ENCODE peak calls at places on chromosomes 13 and 19, in five cellular contexts. One of them, this sample, is unnamed.

GRCh38 chr13:98853791-98854191 is 101.3 kb upstream of the SLC15A1 start:
- DNase-seq in stomach: peak; percentile 31
- DNase-seq in foreskin keratinocyte: no peak
- DNase-seq in AG09309: peak; percentile 68
- DNase-seq in fibroblast of mammary gland: peak; percentile 75
- DNase-seq in this sample: peak; percentile 35

GRCh38 chr19:43229315-43229714 is 23.9 kb upstream of the PSG4 start:
- DNase-seq in foreskin keratinocyte: no peak
- DNase-seq in AG09309: no peak
- DNase-seq in stomach: no peak
- DNase-seq in fibroblast of mammary gland: no peak
- DNase-seq in this sample: no peak

GRCh38 chr13:40874138-40874776 is 84.8 kb downstream of the SLC25A15 start:
- DNase-seq in foreskin keratinocyte: no peak
- DNase-seq in AG09309: no peak
- DNase-seq in stomach: no peak
- DNase-seq in fibroblast of mammary gland: peak; percentile 5
- DNase-seq in this sample: no peak

GRCh38 chr19:629961-630714 is 3.2 kb downstream of the POLRMT start:
- DNase-seq in foreskin keratinocyte: no peak
- DNase-seq in stomach: no peak
- DNase-seq in fibroblast of mammary gland: no peak
- DNase-seq in AG09309: no peak
- DNase-seq in this sample: no peak

GRCh38 chr13:79830945-79831344 is 350.0 kb downstream of the NDFIP2 start:
- DNase-seq in stomach: no peak
- DNase-seq in AG09309: no peak
- DNase-seq in foreskin keratinocyte: no peak
- DNase-seq in fibroblast of mammary gland: no peak
- DNase-seq in this sample: no peak

GRCh38 chr19:33796164-33797100 is at the start of gene KCTD15:
- DNase-seq in fibroblast of mammary gland: no peak
- DNase-seq in AG09309: no peak
- DNase-seq in stomach: peak; percentile 51
- DNase-seq in foreskin keratinocyte: peak; percentile 40
- DNase-seq in this sample: no peak

GRCh38 chr19:34244611-34245299 is 9.6 kb upstream of the GARRE1 start:
- DNase-seq in foreskin keratinocyte: no peak
- DNase-seq in AG09309: no peak
- DNase-seq in fibroblast of mammary gland: peak; percentile 56
- DNase-seq in stomach: no peak
- DNase-seq in this sample: no peak

GRCh38 chr13:69633044-69633443 is 474.6 kb upstream of the ATXN8OS start:
- DNase-seq in fibroblast of mammary gland: no peak
- DNase-seq in foreskin keratinocyte: no peak
- DNase-seq in AG09309: no peak
- DNase-seq in stomach: no peak
- DNase-seq in this sample: no peak

GRCh38 chr19:35755160-35755549 is 1.7 kb downstream of the HSPB6 start:
- DNase-seq in foreskin keratinocyte: no peak
- DNase-seq in fibroblast of mammary gland: no peak
- DNase-seq in stomach: no peak
- DNase-seq in AG09309: no peak
- DNase-seq in this sample: no peak

GRCh38 chr13:114143806-114144605 is 11.6 kb upstream of the RASA3 start:
- DNase-seq in fibroblast of mammary gland: no peak
- DNase-seq in stomach: no peak
- DNase-seq in AG09309: no peak
- DNase-seq in foreskin keratinocyte: no peak
- DNase-seq in this sample: peak; percentile 72

GRCh38 chr13:73708393-73708985 is 425.7 kb downstream of the KLF12 start:
- DNase-seq in stomach: peak; percentile 45
- DNase-seq in AG09309: peak; percentile 20
- DNase-seq in fibroblast of mammary gland: peak; percentile 70
- DNase-seq in foreskin keratinocyte: peak; percentile 66
- DNase-seq in this sample: peak; percentile 46

GRCh38 chr13:42660367-42660965 is 86.5 kb downstream of the TNFSF11 start:
- DNase-seq in stomach: no peak
- DNase-seq in AG09309: no peak
- DNase-seq in foreskin keratinocyte: peak; percentile 18
- DNase-seq in fibroblast of mammary gland: peak; percentile 63
- DNase-seq in this sample: no peak
- TF ChIP-seq CTCF in stomach: no peak
- TF ChIP-seq CTCF in AG09309: peak; percentile 37
- TF ChIP-seq CTCF in foreskin keratinocyte: peak; percentile 68
- TF ChIP-seq CTCF in fibroblast of mammary gland: peak; percentile 52
- TF ChIP-seq CTCF in this sample: no peak

GRCh38 chr19:11381535-11382369 is 2.4 kb downstream of the EPOR start:
- DNase-seq in AG09309: no peak
- DNase-seq in stomach: peak; percentile 68
- DNase-seq in foreskin keratinocyte: peak; percentile 86
- DNase-seq in fibroblast of mammary gland: peak; percentile 93
- DNase-seq in this sample: peak; percentile 90
- TF ChIP-seq CTCF in AG09309: peak; percentile 17
- TF ChIP-seq CTCF in stomach: no peak
- TF ChIP-seq CTCF in foreskin keratinocyte: peak; percentile 51
- TF ChIP-seq CTCF in fibroblast of mammary gland: peak; percentile 2
- TF ChIP-seq CTCF in this sample: peak; percentile 40

GRCh38 chr13:86909318-86909717 is 761.9 kb upstream of the SLITRK5 start:
- DNase-seq in AG09309: no peak
- DNase-seq in foreskin keratinocyte: no peak
- DNase-seq in fibroblast of mammary gland: no peak
- DNase-seq in stomach: no peak
- DNase-seq in this sample: no peak

GRCh38 chr13:86918682-86919081 is 752.5 kb upstream of the SLITRK5 start:
- DNase-seq in foreskin keratinocyte: no peak
- DNase-seq in AG09309: no peak
- DNase-seq in stomach: no peak
- DNase-seq in fibroblast of mammary gland: no peak
- DNase-seq in this sample: no peak

GRCh38 chr13:86914757-86915156 is 756.4 kb upstream of the SLITRK5 start:
- DNase-seq in stomach: no peak
- DNase-seq in fibroblast of mammary gland: no peak
- DNase-seq in foreskin keratinocyte: no peak
- DNase-seq in AG09309: no peak
- DNase-seq in this sample: no peak
- TF ChIP-seq CTCF in stomach: no peak
- TF ChIP-seq CTCF in fibroblast of mammary gland: no peak
- TF ChIP-seq CTCF in foreskin keratinocyte: no peak
- TF ChIP-seq CTCF in AG09309: no peak
- TF ChIP-seq CTCF in this sample: no peak

GRCh38 chr19:12550951-12551832 is at the start of gene ZNF564:
- DNase-seq in foreskin keratinocyte: peak; percentile 98
- DNase-seq in fibroblast of mammary gland: peak; percentile 98
- DNase-seq in AG09309: peak; percentile 92
- DNase-seq in stomach: peak; percentile 95
- DNase-seq in this sample: peak; percentile 99
- TF ChIP-seq CTCF in foreskin keratinocyte: no peak
- TF ChIP-seq CTCF in fibroblast of mammary gland: no peak
- TF ChIP-seq CTCF in AG09309: no peak
- TF ChIP-seq CTCF in stomach: no peak
- TF ChIP-seq CTCF in this sample: no peak